ENCODE peak calls at places on chromosomes 11 and 22, in five cellular contexts. W is EL, H is iPS DF 19.7, Y is immature natural killer cell, Z is MCF 10A. G is an unnamed sample.

GRCh38 chr22:28181332-28181731 is 262.3 kb upstream of the PITPNB start:
- DNase-seq in W (peak; percentile 60), H (no peak), Z (no peak), Y (no peak), G (peak; percentile 6)

GRCh38 chr11:29623144-29623722 is 393.6 kb downstream of the KCNA4 start:
- DNase-seq in Y (no peak), H (peak; percentile 90), W (no peak), Z (no peak), G (no peak)

GRCh38 chr11:61126266-61126665 is 24.0 kb downstream of the CD5 start:
- DNase-seq in Y (no peak), H (no peak), W (no peak), Z (no peak), G (no peak)

GRCh38 chr11:61022311-61023085 is 51.0 kb downstream of the CD6 start:
- DNase-seq in W (no peak), Y (no peak), Z (no peak), H (no peak), G (no peak)

GRCh38 chr22:26360169-26360885 is 68.7 kb upstream of the ASPHD2 start:
- DNase-seq in Z (peak; percentile 80), H (peak; percentile 74), Y (peak; percentile 49), W (peak; percentile 82), G (no peak)

GRCh38 chr11:125956371-125956770 is 10.5 kb downstream of the VSIG10L2 start:
- DNase-seq in Z (no peak), Y (no peak), H (no peak), W (no peak), G (peak; percentile 3)

GRCh38 chr11:76051937-76052336 is 154.4 kb downstream of the WNT11 start:
- DNase-seq in Y (no peak), H (no peak), Z (no peak), W (no peak), G (no peak)

GRCh38 chr11:106278391-106278790 is 200.9 kb downstream of the AASDHPPT start:
- DNase-seq in H (no peak), W (no peak), Z (peak; percentile 5), Y (no peak), G (no peak)

GRCh38 chr22:43446037-43446803 is 34.4 kb downstream of the MPPED1 start:
- DNase-seq in H (no peak), Z (no peak), W (no peak), Y (no peak), G (no peak)

GRCh38 chr11:9574556-9574805 is 1.0 kb downstream of the WEE1 start:
- DNase-seq in Y (peak; percentile 28), Z (peak; percentile 33), W (no peak), H (no peak), G (no peak)

GRCh38 chr22:41301085-41302015 is at the start of gene ZC3H7B:
- DNase-seq in Z (peak; percentile 82), W (peak; percentile 82), Y (peak; percentile 81), H (no peak), G (peak; percentile 72)

GRCh38 chr11:3614742-3615171 is 27.0 kb downstream of the ART5 start:
- DNase-seq in W (no peak), Z (no peak), H (no peak), Y (no peak), G (peak; percentile 37)

GRCh38 chr11:110712643-110713468 is 619 bp upstream of the ARHGAP20 start:
- DNase-seq in Z (no peak), H (no peak), W (peak; percentile 22), Y (no peak), G (peak; percentile 28)

GRCh38 chr11:130469181-130469580 is 20.7 kb downstream of the ADAMTS15 start:
- DNase-seq in H (no peak), W (no peak), Z (no peak), Y (no peak), G (no peak)

GRCh38 chr11:64081663-64082442 is 46.1 kb downstream of the FLRT1 start:
- DNase-seq in Z (no peak), H (no peak), W (no peak), Y (no peak), G (no peak)

GRCh38 chr11:134761361-134761760 is 349.3 kb upstream of the B3GAT1 start:
- DNase-seq in Z (no peak), W (no peak), H (no peak), Y (no peak), G (no peak)

GRCh38 chr22:36936362-36937116 is 23.1 kb downstream of the CSF2RB start:
- DNase-seq in Y (no peak), W (no peak), Z (no peak), H (no peak), G (no peak)

GRCh38 chr22:49760630-49761571 is 66.8 kb downstream of the BRD1 start:
- DNase-seq in H (no peak), Y (no peak), W (no peak), Z (peak; percentile 24), G (peak; percentile 26)

G was measured in foreskin keratinocyte.